ENCODE peak calls at places on chromosomes 6 and 20, in six cellular contexts. M is T-helper 1 cell; R is activated CD8-positive, alpha-beta memory T cell treated with anti-CD3 and anti-CD28 coated beads, Interleukin-2, amount 10 ng/mL, durations not matched to agents 7 days and 5 days; N is cardiac fibroblast; Z is right atrium auricular region; U is stimulated activated CD8-positive, alpha-beta memory T cell treated with anti-CD3 and anti-CD28 coated beads, Interleukin-7, amount 100 ng/mL, for 48 hours. D is an unnamed sample.

GRCh38 chr20:64049060-64049886 is at the start of gene SOX18:
- DNase-seq in U (no peak), M (no peak), N (peak), R (peak), Z (no peak), D (no peak)

GRCh38 chr20:57401565-57401918 is 10.3 kb downstream of the RBM38 start:
- DNase-seq in M (no peak), Z (no peak), U (no peak), N (no peak), R (no peak), D (no peak)

GRCh38 chr20:62359491-62360121 is 7.5 kb downstream of the LAMA5 start:
- DNase-seq in M (peak), Z (no peak), U (no peak), N (peak), R (no peak), D (no peak)

GRCh38 chr20:38222923-38223742 is 37.4 kb downstream of the KIAA1755 start:
- DNase-seq in U (no peak), N (no peak), M (no peak), Z (no peak), R (no peak), D (no peak)

GRCh38 chr6:140001851-140002301 is 627.4 kb upstream of the CITED2 start:
- DNase-seq in U (no peak), N (peak), R (no peak), M (no peak), Z (no peak), D (peak)

GRCh38 chr20:36728986-36729385 is 16.9 kb downstream of the NDRG3 start:
- DNase-seq in U (peak), M (no peak), R (peak), Z (no peak), N (peak), D (no peak)

GRCh38 chr20:52539891-52540290 is 348.3 kb upstream of the ZFP64 start:
- DNase-seq in U (no peak), M (no peak), N (no peak), R (no peak), Z (no peak), D (no peak)

GRCh38 chr6:156720739-156721714 is 56.2 kb upstream of the ARID1B start:
- DNase-seq in U (no peak), M (no peak), R (no peak), Z (no peak), N (peak), D (no peak)

GRCh38 chr6:39791311-39791710 is 865 bp upstream of the DAAM2 start:
- DNase-seq in U (no peak), R (no peak), N (peak), M (no peak), Z (no peak), D (no peak)

GRCh38 chr6:7919871-7920270 is 9.3 kb upstream of the TXNDC5 start:
- DNase-seq in U (peak), M (no peak), R (no peak), N (peak), Z (no peak), D (no peak)

GRCh38 chr6:136586295-136586694 is 36.1 kb upstream of the MAP7 start:
- DNase-seq in N (peak), U (no peak), M (no peak), R (no peak), Z (no peak), D (peak)

GRCh38 chr6:9138856-9139426 is 703.6 kb upstream of the SLC35B3 start:
- DNase-seq in U (no peak), N (no peak), Z (no peak), M (no peak), R (no peak), D (no peak)

GRCh38 chr6:87082160-87082721 is 12.7 kb downstream of the CGA start:
- DNase-seq in U (no peak), Z (no peak), M (no peak), N (no peak), R (no peak), D (no peak)

GRCh38 chr6:131825946-131826345 is 18.1 kb downstream of the ENPP1 start:
- DNase-seq in M (no peak), N (no peak), U (no peak), R (no peak), Z (no peak), D (no peak)

GRCh38 chr6:26218824-26219223 is 131.6 kb downstream of the HFE start:
- DNase-seq in N (no peak), Z (no peak), M (no peak), R (no peak), U (no peak), D (no peak)

GRCh38 chr6:90080876-90081464 is 186.7 kb downstream of the GJA10 start:
- DNase-seq in M (no peak), U (peak), N (no peak), Z (no peak), R (peak), D (no peak)

GRCh38 chr20:8082025-8082424 is 50.0 kb upstream of the PLCB1 start:
- DNase-seq in N (peak), U (no peak), Z (no peak), R (no peak), M (no peak), D (no peak)

GRCh38 chr6:56491606-56492328 is 150.9 kb downstream of the DST start:
- DNase-seq in U (no peak), N (peak), R (no peak), Z (no peak), M (no peak), D (peak)

GRCh38 chr20:1935696-1936366 is 40.6 kb downstream of the SIRPA start:
- DNase-seq in Z (peak), N (peak), R (no peak), M (no peak), U (no peak), D (no peak)

GRCh38 chr20:4484431-4485057 is 237.2 kb upstream of the PRND start:
- DNase-seq in M (no peak), U (no peak), Z (no peak), R (no peak), N (no peak), D (no peak)

GRCh38 chr6:37699138-37699766 is 1.6 kb upstream of the MDGA1 start:
- DNase-seq in N (no peak), R (no peak), M (peak), Z (no peak), U (no peak), D (no peak)

GRCh38 chr6:138570716-138571020 is 71.4 kb upstream of the NHSL1 start:
- DNase-seq in Z (no peak), N (no peak), R (no peak), U (no peak), M (no peak), D (no peak)

GRCh38 chr6:157325069-157325805 is 1.9 kb upstream of the TMEM242 start:
- DNase-seq in M (no peak), U (no peak), R (no peak), N (peak), Z (no peak), D (no peak)

GRCh38 chr20:60224914-60225313 is 266.7 kb downstream of the CDH26 start:
- DNase-seq in U (no peak), Z (peak), R (no peak), N (no peak), M (no peak), D (no peak)

GRCh38 chr6:136582702-136583471 is 32.7 kb upstream of the MAP7 start:
- DNase-seq in U (no peak), R (no peak), M (no peak), N (peak), Z (no peak), D (peak)

GRCh38 chr6:69232506-69233194 is 564.2 kb downstream of the LMBRD1 start:
- DNase-seq in Z (no peak), N (peak), R (peak), M (no peak), U (no peak), D (peak)

GRCh38 chr20:39822667-39823066 is 860.5 kb downstream of the DHX35 start:
- DNase-seq in U (no peak), M (no peak), Z (no peak), R (no peak), N (peak), D (peak)

GRCh38 chr20:51424270-51425041 is 118.1 kb downstream of the NFATC2 start:
- DNase-seq in Z (no peak), U (no peak), N (no peak), M (no peak), R (no peak), D (no peak)

GRCh38 chr6:24910331-24910849 is 25.4 kb downstream of the RIPOR2 start:
- DNase-seq in M (no peak), Z (no peak), U (no peak), R (peak), N (peak), D (no peak)

GRCh38 chr6:144007779-144008500 is at the start of gene PLAGL1:
- DNase-seq in R (peak), M (no peak), N (peak), Z (peak), U (no peak), D (peak)

GRCh38 chr6:157942351-157942750 is 39.3 kb upstream of the SYNJ2 start:
- DNase-seq in R (no peak), N (no peak), M (no peak), Z (no peak), U (no peak), D (no peak)

GRCh38 chr6:44223471-44224153 is at the start of gene SLC29A1:
- DNase-seq in R (peak), M (peak), Z (no peak), N (peak), U (peak), D (no peak)

GRCh38 chr6:56710967-56711366 is 68.3 kb upstream of the DST start:
- DNase-seq in M (no peak), U (no peak), Z (no peak), R (no peak), N (no peak), D (no peak)